ENCODE peak calls at places on chromosomes 2 and 18, in six cellular contexts. One of them, this sample, is unnamed.

GRCh38 chr18:27839141-27839540 is 337.8 kb downstream of the CDH2 start:
- DNase-seq in HepG2: peak; percentile 15
- DNase-seq in K562: no peak
- DNase-seq in H1: no peak
- DNase-seq in SK-N-SH: no peak
- DNase-seq in GM12878: no peak
- DNase-seq in this sample: no peak

GRCh38 chr2:29420484-29420883 is 305.3 kb downstream of the CLIP4 start:
- DNase-seq in SK-N-SH: no peak
- DNase-seq in GM12878: no peak
- DNase-seq in H1: no peak
- DNase-seq in K562: no peak
- DNase-seq in HepG2: no peak
- DNase-seq in this sample: no peak

GRCh38 chr2:122491011-122491410 is 735.6 kb downstream of the TSN start:
- DNase-seq in H1: no peak
- DNase-seq in HepG2: no peak
- DNase-seq in GM12878: no peak
- DNase-seq in K562: no peak
- DNase-seq in SK-N-SH: no peak
- DNase-seq in this sample: no peak

GRCh38 chr2:96265349-96265839 is 403 bp downstream of the TMEM127 start:
- DNase-seq in SK-N-SH: peak; percentile 88
- DNase-seq in H1: no peak
- DNase-seq in K562: peak; percentile 58
- DNase-seq in GM12878: no peak
- DNase-seq in HepG2: peak; percentile 23
- DNase-seq in this sample: no peak

GRCh38 chr2:227147023-227147422 is 17.0 kb downstream of the COL4A4 start:
- DNase-seq in HepG2: no peak
- DNase-seq in H1: no peak
- DNase-seq in GM12878: no peak
- DNase-seq in SK-N-SH: no peak
- DNase-seq in K562: no peak
- DNase-seq in this sample: no peak

GRCh38 chr18:51611326-51611725 is 413.8 kb upstream of the MEX3C start:
- DNase-seq in HepG2: no peak
- DNase-seq in H1: no peak
- DNase-seq in GM12878: no peak
- DNase-seq in K562: no peak
- DNase-seq in SK-N-SH: no peak
- DNase-seq in this sample: no peak

GRCh38 chr2:64296150-64296500 is 151.9 kb upstream of the PELI1 start:
- DNase-seq in SK-N-SH: peak; percentile 25
- DNase-seq in GM12878: no peak
- DNase-seq in K562: no peak
- DNase-seq in HepG2: no peak
- DNase-seq in H1: no peak
- DNase-seq in this sample: no peak

GRCh38 chr2:1856922-1857321 is 112.6 kb upstream of the PXDN start:
- DNase-seq in SK-N-SH: no peak
- DNase-seq in K562: peak; percentile 30
- DNase-seq in GM12878: no peak
- DNase-seq in HepG2: no peak
- DNase-seq in H1: no peak
- DNase-seq in this sample: no peak

GRCh38 chr18:13372405-13372995 is 153.9 kb downstream of the LDLRAD4 start:
- DNase-seq in H1: no peak
- DNase-seq in SK-N-SH: no peak
- DNase-seq in GM12878: no peak
- DNase-seq in K562: no peak
- DNase-seq in HepG2: no peak
- DNase-seq in this sample: no peak

GRCh38 chr2:237118731-237119130 is 33.0 kb downstream of the COPS8 start:
- DNase-seq in HepG2: no peak
- DNase-seq in H1: no peak
- DNase-seq in SK-N-SH: no peak
- DNase-seq in GM12878: no peak
- DNase-seq in K562: no peak
- DNase-seq in this sample: no peak

GRCh38 chr18:35106845-35107148 is 65.6 kb downstream of the MAPRE2 start:
- DNase-seq in GM12878: no peak
- DNase-seq in SK-N-SH: no peak
- DNase-seq in H1: no peak
- DNase-seq in HepG2: no peak
- DNase-seq in K562: no peak
- DNase-seq in this sample: no peak

GRCh38 chr2:32864337-32864736 is 82.4 kb upstream of the LTBP1 start:
- DNase-seq in HepG2: no peak
- DNase-seq in GM12878: no peak
- DNase-seq in SK-N-SH: no peak
- DNase-seq in K562: no peak
- DNase-seq in H1: no peak
- DNase-seq in this sample: no peak

GRCh38 chr2:67974564-67975430 is 88.0 kb downstream of the C1D start:
- DNase-seq in K562: no peak
- DNase-seq in HepG2: no peak
- DNase-seq in GM12878: no peak
- DNase-seq in SK-N-SH: no peak
- DNase-seq in H1: no peak
- DNase-seq in this sample: no peak

GRCh38 chr2:143551946-143552655 is 422.9 kb downstream of the ARHGAP15 start:
- DNase-seq in SK-N-SH: no peak
- DNase-seq in H1: no peak
- DNase-seq in GM12878: no peak
- DNase-seq in K562: no peak
- DNase-seq in HepG2: no peak
- DNase-seq in this sample: no peak
- TF ChIP-seq GABPA in SK-N-SH: no peak
- TF ChIP-seq GABPA in H1: no peak
- TF ChIP-seq GABPA in GM12878: no peak
- TF ChIP-seq GABPA in K562: no peak
- TF ChIP-seq GABPA in HepG2: no peak
- TF ChIP-seq GABPA in this sample: no peak

DNA sequence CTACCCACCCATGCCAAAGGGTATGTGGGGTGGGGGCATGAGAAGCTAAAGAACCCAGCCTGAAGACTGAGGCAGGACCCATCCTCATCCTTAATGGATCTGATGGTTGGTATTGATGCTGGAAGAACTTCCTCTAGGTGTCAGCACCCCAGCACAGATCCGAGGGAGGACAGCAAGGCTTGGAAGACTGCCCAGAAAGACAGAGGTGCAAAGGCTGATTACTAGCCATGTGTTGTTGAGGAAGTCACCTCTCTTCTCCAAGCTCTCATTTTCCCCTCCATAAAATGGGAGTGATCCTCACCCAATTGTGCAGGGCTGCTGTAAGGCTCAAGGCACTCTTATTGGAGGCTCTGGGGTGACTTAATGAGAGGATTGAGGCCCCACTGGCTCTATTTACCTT is 256.5 kb downstream of the CELF4 start:
- DNase-seq in SK-N-SH: no peak
- DNase-seq in GM12878: no peak
- DNase-seq in HepG2: peak; percentile 35
- DNase-seq in H1: no peak
- DNase-seq in K562: peak; percentile 44
- DNase-seq in this sample: no peak
- TF ChIP-seq CTCF in SK-N-SH: no peak
- TF ChIP-seq CTCF in GM12878: no peak
- TF ChIP-seq CTCF in HepG2: peak; percentile 30
- TF ChIP-seq CTCF in H1: peak; percentile 9
- TF ChIP-seq CTCF in K562: peak; percentile 5
- TF ChIP-seq CTCF in this sample: no peak

GRCh38 chr2:212721026-212721451 is 182.4 kb upstream of the ERBB4 start:
- DNase-seq in HepG2: no peak
- DNase-seq in K562: no peak
- DNase-seq in H1: no peak
- DNase-seq in GM12878: no peak
- DNase-seq in SK-N-SH: no peak
- DNase-seq in this sample: no peak

GRCh38 chr2:212722046-212722445 is 183.4 kb upstream of the ERBB4 start:
- DNase-seq in HepG2: no peak
- DNase-seq in GM12878: no peak
- DNase-seq in SK-N-SH: no peak
- DNase-seq in H1: no peak
- DNase-seq in K562: no peak
- DNase-seq in this sample: no peak

GRCh38 chr2:212726403-212726802 is 187.8 kb upstream of the ERBB4 start:
- DNase-seq in HepG2: no peak
- DNase-seq in K562: no peak
- DNase-seq in GM12878: no peak
- DNase-seq in H1: peak; percentile 2
- DNase-seq in SK-N-SH: no peak
- DNase-seq in this sample: no peak

GRCh38 chr2:212725180-212725579 is 186.6 kb upstream of the ERBB4 start:
- DNase-seq in H1: no peak
- DNase-seq in K562: no peak
- DNase-seq in HepG2: no peak
- DNase-seq in GM12878: no peak
- DNase-seq in SK-N-SH: no peak
- DNase-seq in this sample: no peak

GRCh38 chr2:212723226-212723625 is 184.6 kb upstream of the ERBB4 start:
- DNase-seq in GM12878: no peak
- DNase-seq in K562: no peak
- DNase-seq in HepG2: no peak
- DNase-seq in H1: no peak
- DNase-seq in SK-N-SH: no peak
- DNase-seq in this sample: no peak
- TF ChIP-seq GABPA in GM12878: no peak
- TF ChIP-seq GABPA in K562: no peak
- TF ChIP-seq GABPA in HepG2: no peak
- TF ChIP-seq GABPA in H1: no peak
- TF ChIP-seq GABPA in SK-N-SH: no peak
- TF ChIP-seq GABPA in this sample: no peak

DNA sequence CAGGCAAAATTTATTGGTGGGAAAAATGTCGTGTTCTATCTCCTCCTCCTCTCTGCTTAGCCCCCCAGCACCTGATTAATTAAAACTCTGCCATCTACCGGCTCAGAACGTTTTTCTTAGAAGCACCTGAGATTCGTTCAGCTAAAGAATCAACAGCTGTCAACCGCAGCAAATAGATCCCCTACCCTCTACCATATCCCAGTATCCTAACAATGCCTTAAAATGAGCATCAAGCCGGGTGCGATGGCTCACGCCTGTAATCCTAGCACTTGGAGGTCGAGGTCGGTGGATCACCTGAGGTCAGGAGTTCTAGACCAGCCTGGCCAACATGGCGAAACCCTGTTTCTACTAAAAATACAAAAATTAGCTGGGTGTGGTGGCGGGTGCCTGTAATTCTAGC is 165.4 kb downstream of the FMNL2 start:
- DNase-seq in HepG2: no peak
- DNase-seq in SK-N-SH: no peak
- DNase-seq in K562: no peak
- DNase-seq in GM12878: no peak
- DNase-seq in H1: no peak
- DNase-seq in this sample: no peak
- TF ChIP-seq CTCF in HepG2: no peak
- TF ChIP-seq CTCF in SK-N-SH: no peak
- TF ChIP-seq CTCF in K562: no peak
- TF ChIP-seq CTCF in GM12878: no peak
- TF ChIP-seq CTCF in H1: peak; percentile 7
- TF ChIP-seq CTCF in this sample: no peak

This sample was measured in HL-60.